ENCODE peak calls at places on chromosomes 5 and 9, in eight cellular contexts. Y, W, B, U, H, Z, X and T are unnamed samples.

GRCh38 chr5:73917433-73917832 is 291.4 kb downstream of the ARHGEF28 start:
- DNase-seq in Y (no peak), W (no peak), B (no peak), U (no peak), H (no peak), Z (no peak), X (no peak), T (no peak)

GRCh38 chr5:180599590-180599914 is 8.3 kb upstream of the SCGB3A1 start:
- DNase-seq in Y (no peak), W (no peak), B (no peak), U (no peak), H (no peak), Z (peak), X (no peak), T (peak)

GRCh38 chr5:138645778-138646575 is 70.8 kb upstream of the HSPA9 start:
- DNase-seq in Y (no peak), W (no peak), B (no peak), U (no peak), H (no peak), Z (no peak), X (no peak), T (no peak)

GRCh38 chr5:118468085-118468484 is 520.3 kb downstream of the DTWD2 start:
- DNase-seq in Y (no peak), W (no peak), B (no peak), U (no peak), H (no peak), Z (no peak), X (no peak), T (no peak)

GRCh38 chr5:64144429-64145215 is 21.0 kb upstream of the RNF180 start:
- DNase-seq in Y (no peak), W (no peak), B (no peak), U (no peak), H (no peak), Z (no peak), X (no peak), T (no peak)

GRCh38 chr9:108600896-108601295 is 254.9 kb downstream of the ACTL7B start:
- DNase-seq in Y (no peak), W (no peak), B (no peak), U (no peak), H (no peak), Z (no peak), X (no peak), T (no peak)

GRCh38 chr9:137012694-137013570 is 15.1 kb downstream of the ABCA2 start:
- DNase-seq in Y (no peak), W (no peak), B (no peak), U (no peak), H (no peak), Z (no peak), X (no peak), T (no peak)

GRCh38 chr9:104080983-104081382 is 13.1 kb upstream of the SMC2 start:
- DNase-seq in Y (no peak), W (no peak), B (no peak), U (no peak), H (no peak), Z (no peak), X (no peak), T (no peak)

GRCh38 chr9:121331549-121331948 is 38.5 kb downstream of the STOM start:
- DNase-seq in Y (no peak), W (no peak), B (no peak), U (no peak), H (no peak), Z (no peak), X (no peak), T (no peak)

GRCh38 chr5:144183254-144183889 is 12.7 kb downstream of the KCTD16 start:
- DNase-seq in Y (no peak), W (no peak), B (no peak), U (no peak), H (no peak), Z (no peak), X (no peak), T (no peak)

GRCh38 chr5:7873216-7873615 is 4.3 kb downstream of the MTRR start:
- DNase-seq in Y (no peak), W (no peak), B (no peak), U (no peak), H (no peak), Z (no peak), X (no peak), T (no peak)

GRCh38 chr5:154606246-154606645 is 128.2 kb upstream of the HAND1 start:
- DNase-seq in Y (no peak), W (no peak), B (no peak), U (no peak), H (no peak), Z (no peak), X (no peak), T (no peak)

GRCh38 chr5:57193757-57194413 is 20.0 kb downstream of the GPBP1 start:
- DNase-seq in Y (no peak), W (no peak), B (no peak), U (no peak), H (no peak), Z (no peak), X (no peak), T (no peak)

GRCh38 chr5:83895860-83896259 is 175.2 kb upstream of the HAPLN1 start:
- DNase-seq in Y (no peak), W (no peak), B (no peak), U (no peak), H (no peak), Z (no peak), X (no peak), T (no peak)

GRCh38 chr5:44952376-44952775 is 143.6 kb downstream of the MRPS30 start:
- DNase-seq in Y (no peak), W (no peak), B (no peak), U (no peak), H (no peak), Z (no peak), X (no peak), T (no peak)

GRCh38 chr5:160118349-160119141 is 705 bp downstream of the PWWP2A start:
- DNase-seq in Y (peak), W (peak), B (peak), U (no peak), H (peak), Z (peak), X (peak), T (peak)

GRCh38 chr9:107019216-107019615 is 156.2 kb downstream of the ZNF462 start:
- DNase-seq in Y (no peak), W (no peak), B (no peak), U (no peak), H (no peak), Z (no peak), X (no peak), T (no peak)

GRCh38 chr5:74017786-74018211 is 391.8 kb downstream of the ARHGEF28 start:
- DNase-seq in Y (no peak), W (no peak), B (no peak), U (peak), H (no peak), Z (no peak), X (no peak), T (no peak)

GRCh38 chr5:172806897-172807672 is 27.0 kb upstream of the ERGIC1 start:
- DNase-seq in Y (peak), W (peak), B (peak), U (peak), H (peak), Z (no peak), X (peak), T (no peak)

GRCh38 chr9:87685871-87686519 is 39.9 kb upstream of the CTSL start:
- DNase-seq in Y (no peak), W (no peak), B (no peak), U (no peak), H (no peak), Z (peak), X (no peak), T (no peak)

GRCh38 chr5:103333376-103333775 is 74.8 kb downstream of the MACIR start:
- DNase-seq in Y (no peak), W (no peak), B (no peak), U (no peak), H (no peak), Z (no peak), X (no peak), T (no peak)

GRCh38 chr9:127572961-127573727 is 38.9 kb upstream of the STXBP1 start:
- DNase-seq in Y (peak), W (no peak), B (no peak), U (no peak), H (no peak), Z (no peak), X (no peak), T (no peak)

GRCh38 chr9:120439147-120439546 is 140.8 kb downstream of the CDK5RAP2 start:
- DNase-seq in Y (no peak), W (no peak), B (no peak), U (no peak), H (no peak), Z (no peak), X (no peak), T (no peak)

GRCh38 chr5:123485275-123485674 is 26.7 kb upstream of the CSNK1G3 start:
- DNase-seq in Y (no peak), W (no peak), B (no peak), U (no peak), H (no peak), Z (no peak), X (no peak), T (no peak)

GRCh38 chr5:6279607-6280006 is 98.7 kb downstream of the MED10 start:
- DNase-seq in Y (no peak), W (no peak), B (no peak), U (no peak), H (no peak), Z (no peak), X (no peak), T (peak)

GRCh38 chr5:37657046-37657445 is 182.8 kb downstream of the GDNF start:
- DNase-seq in Y (no peak), W (no peak), B (no peak), U (no peak), H (no peak), Z (no peak), X (no peak), T (no peak)

GRCh38 chr9:134065720-134066419 is 2.0 kb downstream of the BRD3 start:
- DNase-seq in Y (peak), W (no peak), B (peak), U (no peak), H (no peak), Z (no peak), X (peak), T (no peak)

GRCh38 chr5:141084487-141084989 is 9.9 kb upstream of the PCDHB2 start:
- DNase-seq in Y (no peak), W (peak), B (no peak), U (no peak), H (no peak), Z (no peak), X (no peak), T (no peak)
- TF ChIP-seq CTCF in Y (no peak), W (peak), B (peak), U (peak), H (peak), Z (no peak), X (no peak), T (peak)

DNA sequence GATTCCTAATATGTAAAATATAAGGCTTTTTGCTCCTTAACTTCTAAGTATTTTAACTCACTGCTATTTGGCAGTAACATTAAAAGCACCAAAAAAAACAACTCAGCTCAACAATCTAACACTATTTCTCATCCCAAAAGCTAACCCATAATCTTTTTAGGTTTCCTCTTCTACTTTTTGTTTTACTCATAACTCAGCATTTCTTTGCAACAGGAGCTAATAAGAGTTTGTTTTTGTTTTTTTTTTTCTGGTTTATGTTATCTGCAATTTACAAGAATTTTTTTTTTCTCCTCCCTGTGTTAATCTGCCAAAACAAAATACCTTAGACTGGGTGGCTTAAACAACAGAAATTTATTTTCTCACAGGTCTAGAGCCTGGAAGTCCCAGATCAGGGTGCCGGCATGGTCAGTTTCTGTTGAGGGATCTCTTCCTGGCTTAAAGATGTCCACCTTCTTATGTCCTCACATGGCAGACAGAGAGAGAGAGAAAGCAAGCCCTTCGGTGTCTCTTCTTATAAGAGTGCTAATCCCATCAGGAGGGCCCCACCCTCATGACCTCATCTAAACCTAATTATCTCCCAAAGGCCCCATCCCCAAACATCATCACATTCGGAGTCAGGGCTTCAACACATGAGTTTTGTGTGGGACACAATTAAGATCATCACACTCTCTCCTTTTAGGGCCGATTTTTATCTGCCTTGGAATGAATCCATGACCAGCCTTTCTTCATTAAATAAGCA is 31.2 kb downstream of the ARL15 start:
- DNase-seq in Y (no peak), W (no peak), B (no peak), U (no peak), H (no peak), Z (no peak), X (no peak), T (no peak)
- H3K27ac ChIP-seq in Y (no peak), W (no peak), B (no peak), U (no peak), H (no peak), Z (no peak), X (no peak), T (no peak)

DNA sequence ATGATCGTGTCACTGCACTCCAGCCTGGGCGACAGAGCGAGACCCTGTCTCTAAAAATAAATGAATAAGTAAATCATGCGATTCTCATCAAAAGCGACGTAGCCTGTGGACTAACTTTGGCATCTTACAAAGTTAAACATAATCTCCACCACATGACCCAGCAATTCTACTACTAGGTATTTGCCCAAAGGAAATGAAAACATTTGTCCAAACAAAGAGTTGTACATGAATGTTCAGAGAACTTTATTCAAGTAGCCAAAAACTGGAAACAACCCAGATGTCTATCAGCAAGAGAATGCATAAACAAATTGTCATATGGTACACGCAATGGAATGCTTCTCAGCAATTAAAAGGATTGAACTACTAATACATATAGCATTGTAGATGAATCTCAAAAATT is 82.6 kb downstream of the ADRB2 start:
- DNase-seq in Y (no peak), W (no peak), B (no peak), U (no peak), H (no peak), Z (no peak), X (no peak), T (no peak)
- H3K4me3 ChIP-seq in Y (no peak), W (no peak), B (no peak), U (no peak), H (no peak), Z (no peak), X (no peak), T (no peak)

GRCh38 chr9:111645806-111646205 is 14.7 kb downstream of the DNAJC25 start:
- DNase-seq in Y (no peak), W (no peak), B (no peak), U (no peak), H (no peak), Z (no peak), X (no peak), T (no peak)

GRCh38 chr9:111644195-111644772 is 13.2 kb downstream of the DNAJC25 start:
- DNase-seq in Y (no peak), W (no peak), B (no peak), U (no peak), H (no peak), Z (no peak), X (no peak), T (no peak)

GRCh38 chr9:111649016-111649415 is 12.4 kb upstream of the GNG10 start:
- DNase-seq in Y (no peak), W (no peak), B (no peak), U (no peak), H (no peak), Z (no peak), X (no peak), T (no peak)

GRCh38 chr9:111646417-111646816 is 15.0 kb upstream of the GNG10 start:
- DNase-seq in Y (no peak), W (no peak), B (no peak), U (no peak), H (no peak), Z (no peak), X (no peak), T (no peak)

GRCh38 chr9:111648066-111648465 is 13.3 kb upstream of the GNG10 start:
- DNase-seq in Y (no peak), W (no peak), B (no peak), U (no peak), H (no peak), Z (no peak), X (no peak), T (no peak)
- TF ChIP-seq CTCF in Y (no peak), W (no peak), B (no peak), U (no peak), H (no peak), Z (no peak), X (no peak), T (no peak)

GRCh38 chr5:132907161-132907560 is 33.7 kb downstream of the LEAP2 start:
- DNase-seq in Y (no peak), W (no peak), B (no peak), U (no peak), H (no peak), Z (no peak), X (no peak), T (no peak)
- H3K27ac ChIP-seq in Y (no peak), W (no peak), B (no peak), U (no peak), H (no peak), Z (no peak), X (no peak), T (no peak)

DNA sequence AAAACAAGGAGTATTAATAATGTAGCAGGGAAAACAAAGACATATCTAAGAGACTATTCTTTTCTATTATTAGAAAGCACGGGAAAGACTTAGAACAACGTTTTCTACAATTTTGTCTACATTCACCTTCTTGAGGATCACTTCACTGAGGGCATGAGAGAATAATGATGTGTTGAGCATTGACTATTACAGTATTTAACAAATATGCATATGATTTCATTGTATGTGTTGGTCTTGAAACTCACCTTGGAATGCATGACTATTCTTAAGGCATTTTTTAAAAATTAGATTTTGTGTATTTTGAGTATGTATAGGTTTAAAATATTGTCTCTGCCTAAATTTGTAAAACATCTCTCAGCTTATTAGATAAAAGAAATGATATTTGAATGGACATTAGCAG is 1.2 kb downstream of the FSD1L start:
- DNase-seq in Y (no peak), W (no peak), B (no peak), U (no peak), H (no peak), Z (no peak), X (no peak), T (no peak)
- H3K4me3 ChIP-seq in Y (peak), W (peak), B (peak), U (no peak), H (peak), Z (peak), X (peak), T (no peak)

GRCh38 chr5:145887217-145887616 is 14.4 kb upstream of the GRXCR2 start:
- DNase-seq in Y (no peak), W (no peak), B (no peak), U (no peak), H (no peak), Z (no peak), X (no peak), T (no peak)
- TF ChIP-seq CTCF in Y (no peak), W (no peak), B (no peak), U (no peak), H (no peak), Z (no peak), X (no peak), T (no peak)

DNA sequence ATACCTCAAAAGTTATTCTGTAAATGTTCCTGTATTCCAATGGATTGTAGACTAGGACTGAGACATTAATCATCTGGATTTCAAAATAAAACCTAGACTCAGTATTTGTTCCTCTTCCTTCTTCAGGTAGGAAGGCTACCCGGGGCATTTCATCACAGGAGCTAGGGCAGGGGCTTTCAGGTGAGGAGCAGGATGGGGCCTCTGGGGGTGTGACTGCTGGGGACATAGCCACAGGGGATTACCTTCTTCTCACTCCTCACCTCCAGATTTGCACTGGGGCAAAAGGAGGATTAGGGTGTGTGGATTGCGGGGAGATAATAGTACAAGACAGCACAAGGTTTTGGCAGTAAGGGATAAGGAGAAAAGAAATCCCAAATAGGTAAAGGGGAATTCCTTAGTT is 37.9 kb upstream of the SRP19 start:
- DNase-seq in Y (no peak), W (no peak), B (no peak), U (no peak), H (no peak), Z (no peak), X (no peak), T (no peak)
- H3K27ac ChIP-seq in Y (no peak), W (no peak), B (no peak), U (no peak), H (no peak), Z (no peak), X (no peak), T (peak)